ENCODE peak calls at places on chromosomes 5 and 9, in seven cellular contexts. C is sigmoid colon, L is SK-N-SH, O is adrenal gland, A is endothelial cell of umbilical vein, I is WERI-Rb-1, G is uterus. H is an unnamed sample.

GRCh38 chr9:38371495-38371894 is 21.0 kb upstream of the ALDH1B1 start:
- DNase-seq in C (no peak), I (peak), L (no peak), O (peak), A (no peak), G (peak), H (no peak)

GRCh38 chr5:139745800-139746690 is 49.6 kb upstream of the PSD2 start:
- DNase-seq in O (peak), I (peak), A (peak), L (peak), C (peak), G (peak), H (peak)

GRCh38 chr9:134411451-134412297 is 85.4 kb downstream of the RXRA start:
- DNase-seq in C (no peak), G (no peak), O (no peak), L (no peak), I (no peak), A (no peak), H (peak)

GRCh38 chr5:42547894-42548293 is 124.7 kb downstream of the GHR start:
- DNase-seq in G (no peak), L (no peak), C (no peak), I (no peak), O (no peak), A (no peak), H (no peak)

GRCh38 chr5:138054863-138055558 is 22.1 kb upstream of the FAM13B start:
- DNase-seq in G (no peak), I (no peak), C (no peak), O (no peak), A (no peak), L (no peak), H (no peak)

GRCh38 chr5:83711982-83712601 is 8.6 kb downstream of the HAPLN1 start:
- DNase-seq in G (no peak), C (no peak), I (peak), A (peak), L (peak), O (no peak), H (peak)

GRCh38 chr5:160171656-160172055 is 52.4 kb upstream of the PWWP2A start:
- DNase-seq in L (no peak), I (peak), O (no peak), C (no peak), G (no peak), A (no peak), H (no peak)

GRCh38 chr5:133685402-133686018 is 73.2 kb upstream of the FSTL4 start:
- DNase-seq in C (peak), G (no peak), O (peak), I (no peak), A (no peak), L (peak), H (no peak)

GRCh38 chr9:22229069-22229468 is 217.6 kb upstream of the DMRTA1 start:
- DNase-seq in C (no peak), G (no peak), L (no peak), A (no peak), I (no peak), O (no peak), H (no peak)

GRCh38 chr9:130535818-130536521 is 43.4 kb upstream of the FUBP3 start:
- DNase-seq in C (no peak), A (peak), L (no peak), G (no peak), O (peak), I (no peak), H (peak)

GRCh38 chr9:131739988-131740648 is at the start of gene RAPGEF1:
- DNase-seq in A (no peak), I (peak), L (peak), O (peak), G (peak), C (peak), H (peak)

GRCh38 chr5:1523793-1524480 is at the start of gene LPCAT1:
- DNase-seq in G (peak), I (peak), L (peak), A (peak), O (peak), C (peak), H (peak)

GRCh38 chr9:8346291-8346690 is 546.7 kb upstream of the DMAC1 start:
- DNase-seq in G (no peak), L (no peak), A (no peak), O (no peak), C (no peak), I (no peak), H (no peak)

GRCh38 chr9:133184971-133185370 is 21.3 kb upstream of the GBGT1 start:
- DNase-seq in A (peak), C (peak), O (peak), L (peak), G (peak), I (peak), H (no peak)

GRCh38 chr5:6399978-6400910 is 21.9 kb upstream of the MED10 start:
- DNase-seq in G (no peak), A (no peak), C (no peak), I (no peak), O (peak), L (no peak), H (no peak)

GRCh38 chr5:154967419-154968024 is 26.6 kb downstream of the MRPL22 start:
- DNase-seq in C (no peak), L (peak), O (no peak), G (no peak), I (peak), A (peak), H (peak)

GRCh38 chr5:2044041-2044440 is 161.3 kb upstream of the IRX4 start:
- DNase-seq in A (no peak), I (no peak), L (no peak), G (no peak), O (no peak), C (no peak), H (no peak)

GRCh38 chr5:135174315-135175096 is 140.5 kb upstream of the PITX1 start:
- DNase-seq in G (no peak), C (no peak), A (no peak), I (peak), L (no peak), O (no peak), H (no peak)
- TF ChIP-seq CTCF in G (no peak), C (no peak), A (no peak), I (peak), L (peak), O (no peak), H (no peak)

DNA sequence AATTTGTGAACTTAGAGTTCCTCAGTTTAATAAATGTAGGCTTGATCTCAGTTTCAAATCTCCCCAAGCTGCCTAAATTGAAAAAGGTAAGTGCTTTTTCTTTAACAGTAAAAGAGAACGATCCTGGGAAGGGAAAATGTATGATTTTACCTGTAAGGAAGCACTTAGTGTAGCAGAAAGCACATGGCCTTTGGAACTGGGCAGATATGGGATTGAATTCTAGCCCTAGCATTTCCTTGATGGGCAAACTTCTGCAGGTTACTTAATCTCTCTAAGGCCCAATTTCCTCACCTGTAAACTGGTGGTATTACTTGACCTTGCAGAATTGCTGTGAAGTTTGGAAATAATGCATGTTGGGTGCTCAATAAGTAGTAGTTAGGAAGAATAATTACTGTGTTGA is 11.6 kb downstream of the ANP32B start:
- DNase-seq in G (no peak), L (no peak), C (no peak), A (no peak), O (no peak), I (no peak), H (no peak)
- H3K4me3 ChIP-seq in G (no peak), L (no peak), C (no peak), A (no peak), O (no peak), I (no peak), H (no peak)

GRCh38 chr5:17114233-17114632 is 103.2 kb upstream of the BASP1 start:
- DNase-seq in C (no peak), A (peak), I (no peak), G (no peak), L (no peak), O (no peak), H (no peak)
- H3K27ac ChIP-seq in C (no peak), A (no peak), I (no peak), G (no peak), L (peak), O (no peak), H (no peak)

GRCh38 chr5:106459541-106459940 is 1211.2 kb downstream of the EFNA5 start:
- DNase-seq in O (no peak), A (peak), L (no peak), I (no peak), C (no peak), G (no peak), H (no peak)
- TF ChIP-seq CTCF in O (no peak), A (no peak), L (no peak), I (no peak), C (no peak), G (no peak), H (no peak)

GRCh38 chr9:114087721-114088120 is 9.6 kb upstream of the AMBP start:
- DNase-seq in I (no peak), G (no peak), A (no peak), C (peak), L (no peak), O (no peak), H (no peak)
- H3K4me3 ChIP-seq in I (no peak), G (no peak), A (no peak), C (no peak), L (no peak), O (no peak), H (no peak)

DNA sequence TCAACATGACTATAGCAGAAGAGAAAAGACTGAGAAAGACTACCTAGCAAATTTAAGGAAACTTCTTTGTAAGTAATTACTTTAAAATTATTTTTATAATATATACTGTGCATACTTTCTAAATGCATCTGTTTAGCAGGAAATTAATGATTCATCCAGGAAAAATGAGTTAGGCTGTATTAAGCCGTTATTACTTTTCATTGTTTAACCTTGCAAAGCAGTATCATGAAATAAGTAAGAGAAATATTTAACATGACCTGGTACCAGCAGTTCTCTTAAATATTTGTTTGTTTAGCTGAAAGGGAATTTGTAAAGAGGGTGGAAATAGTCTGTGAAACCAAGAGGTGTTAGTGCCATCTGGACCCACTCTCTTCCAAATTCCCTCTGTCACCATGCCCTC is 175.0 kb downstream of the GNAQ start:
- DNase-seq in I (no peak), L (no peak), O (no peak), C (no peak), G (no peak), A (peak), H (no peak)
- H3K27ac ChIP-seq in I (no peak), L (peak), O (no peak), C (no peak), G (no peak), A (peak), H (no peak)